ENCODE peak calls at places on chromosome 2, in six cellular contexts. One of them, this sample, is unnamed.

GRCh38 chr2:113818382-113818951 is 62.0 kb upstream of the SLC35F5 start:
- DNase-seq in GM23248: peak; percentile 99
- DNase-seq in OCI-LY7: no peak
- DNase-seq in PC-3: peak; percentile 96
- DNase-seq in GM23338: peak; percentile 61
- DNase-seq in HCT116: peak; percentile 83
- DNase-seq in this sample: peak; percentile 90

GRCh38 chr2:8543412-8544167 is 138.3 kb upstream of the ID2 start:
- DNase-seq in GM23248: peak; percentile 94
- DNase-seq in OCI-LY7: peak; percentile 91
- DNase-seq in PC-3: peak; percentile 78
- DNase-seq in GM23338: no peak
- DNase-seq in HCT116: no peak
- DNase-seq in this sample: no peak

GRCh38 chr2:182038579-182038978 is 52.9 kb downstream of the PPP1R1C start:
- DNase-seq in GM23248: peak; percentile 73
- DNase-seq in OCI-LY7: no peak
- DNase-seq in PC-3: peak; percentile 82
- DNase-seq in GM23338: no peak
- DNase-seq in HCT116: peak; percentile 55
- DNase-seq in this sample: peak; percentile 27

GRCh38 chr2:173511942-173512341 is 157.3 kb downstream of the CDCA7 start:
- DNase-seq in GM23248: no peak
- DNase-seq in OCI-LY7: no peak
- DNase-seq in PC-3: peak; percentile 26
- DNase-seq in GM23338: peak; percentile 53
- DNase-seq in HCT116: no peak
- DNase-seq in this sample: no peak

GRCh38 chr2:220076734-220077133 is 449.3 kb downstream of the SLC4A3 start:
- DNase-seq in GM23248: peak; percentile 87
- DNase-seq in OCI-LY7: no peak
- DNase-seq in PC-3: peak; percentile 11
- DNase-seq in GM23338: no peak
- DNase-seq in HCT116: no peak
- DNase-seq in this sample: peak; percentile 48

GRCh38 chr2:238580486-238580885 is 153.8 kb downstream of the ASB1 start:
- DNase-seq in GM23248: no peak
- DNase-seq in OCI-LY7: no peak
- DNase-seq in PC-3: no peak
- DNase-seq in GM23338: no peak
- DNase-seq in HCT116: no peak
- DNase-seq in this sample: no peak

GRCh38 chr2:238996331-238997136 is 148.6 kb downstream of the TWIST2 start:
- DNase-seq in GM23248: no peak
- DNase-seq in OCI-LY7: no peak
- DNase-seq in PC-3: no peak
- DNase-seq in GM23338: no peak
- DNase-seq in HCT116: no peak
- DNase-seq in this sample: no peak

GRCh38 chr2:46335404-46335965 is 38.3 kb downstream of the EPAS1 start:
- DNase-seq in GM23248: peak; percentile 89
- DNase-seq in OCI-LY7: no peak
- DNase-seq in PC-3: no peak
- DNase-seq in GM23338: peak; percentile 69
- DNase-seq in HCT116: no peak
- DNase-seq in this sample: peak; percentile 55

GRCh38 chr2:133092571-133092970 is 422.6 kb upstream of the LYPD1 start:
- DNase-seq in GM23248: peak; percentile 14
- DNase-seq in OCI-LY7: no peak
- DNase-seq in PC-3: peak; percentile 20
- DNase-seq in GM23338: no peak
- DNase-seq in HCT116: no peak
- DNase-seq in this sample: no peak

GRCh38 chr2:205534997-205535396 is 147.3 kb upstream of the NRP2 start:
- DNase-seq in GM23248: no peak
- DNase-seq in OCI-LY7: peak; percentile 21
- DNase-seq in PC-3: no peak
- DNase-seq in GM23338: no peak
- DNase-seq in HCT116: no peak
- DNase-seq in this sample: no peak

GRCh38 chr2:37020212-37020886 is 54.0 kb upstream of the STRN start:
- DNase-seq in GM23248: peak; percentile 81
- DNase-seq in OCI-LY7: no peak
- DNase-seq in PC-3: no peak
- DNase-seq in GM23338: no peak
- DNase-seq in HCT116: no peak
- DNase-seq in this sample: peak; percentile 67

GRCh38 chr2:35787302-35788031 is 568.1 kb upstream of the CRIM1 start:
- DNase-seq in GM23248: no peak
- DNase-seq in OCI-LY7: peak; percentile 9
- DNase-seq in PC-3: peak; percentile 6
- DNase-seq in GM23338: peak; percentile 18
- DNase-seq in HCT116: no peak
- DNase-seq in this sample: no peak

GRCh38 chr2:233358864-233359386 is 4.6 kb downstream of the DGKD start:
- DNase-seq in GM23248: no peak
- DNase-seq in OCI-LY7: no peak
- DNase-seq in PC-3: no peak
- DNase-seq in GM23338: no peak
- DNase-seq in HCT116: no peak
- DNase-seq in this sample: no peak

GRCh38 chr2:101135412-101136296 is 15.5 kb downstream of the TBC1D8 start:
- DNase-seq in GM23248: no peak
- DNase-seq in OCI-LY7: no peak
- DNase-seq in PC-3: peak; percentile 61
- DNase-seq in GM23338: peak; percentile 72
- DNase-seq in HCT116: no peak
- DNase-seq in this sample: no peak

GRCh38 chr2:223760838-223761502 is 76.4 kb downstream of the AP1S3 start:
- DNase-seq in GM23248: peak; percentile 96
- DNase-seq in OCI-LY7: peak; percentile 56
- DNase-seq in PC-3: peak; percentile 96
- DNase-seq in GM23338: peak; percentile 64
- DNase-seq in HCT116: peak; percentile 96
- DNase-seq in this sample: peak; percentile 64

GRCh38 chr2:157874997-157875719 is 972 bp downstream of the ACVR1 start:
- DNase-seq in GM23248: peak; percentile 93
- DNase-seq in OCI-LY7: peak; percentile 10
- DNase-seq in PC-3: peak; percentile 66
- DNase-seq in GM23338: peak; percentile 59
- DNase-seq in HCT116: no peak
- DNase-seq in this sample: peak; percentile 65

GRCh38 chr2:157876066-157876770 is at the start of gene ACVR1:
- DNase-seq in GM23248: peak; percentile 99
- DNase-seq in OCI-LY7: peak; percentile 87
- DNase-seq in PC-3: peak; percentile 97
- DNase-seq in GM23338: peak; percentile 97
- DNase-seq in HCT116: peak; percentile 90
- DNase-seq in this sample: peak; percentile 98

GRCh38 chr2:157876771-157877108 is 610 bp upstream of the ACVR1 start:
- DNase-seq in GM23248: no peak
- DNase-seq in OCI-LY7: no peak
- DNase-seq in PC-3: no peak
- DNase-seq in GM23338: no peak
- DNase-seq in HCT116: no peak
- DNase-seq in this sample: no peak

GRCh38 chr2:157874278-157874825 is 1.8 kb downstream of the ACVR1 start:
- DNase-seq in GM23248: peak; percentile 38
- DNase-seq in OCI-LY7: no peak
- DNase-seq in PC-3: no peak
- DNase-seq in GM23338: no peak
- DNase-seq in HCT116: no peak
- DNase-seq in this sample: no peak

GRCh38 chr2:157875720-157876065 is 437 bp downstream of the ACVR1 start:
- DNase-seq in GM23248: peak; percentile 79
- DNase-seq in OCI-LY7: no peak
- DNase-seq in PC-3: peak; percentile 36
- DNase-seq in GM23338: peak; percentile 63
- DNase-seq in HCT116: no peak
- DNase-seq in this sample: peak; percentile 80
- TF ChIP-seq EZH2phosphoT487 in GM23248: no peak
- TF ChIP-seq EZH2phosphoT487 in OCI-LY7: no peak
- TF ChIP-seq EZH2phosphoT487 in PC-3: no peak
- TF ChIP-seq EZH2phosphoT487 in GM23338: no peak
- TF ChIP-seq EZH2phosphoT487 in HCT116: no peak
- TF ChIP-seq EZH2phosphoT487 in this sample: no peak

GRCh38 chr2:134217316-134217715 is 36.6 kb upstream of the MGAT5 start:
- DNase-seq in GM23248: no peak
- DNase-seq in OCI-LY7: peak; percentile 30
- DNase-seq in PC-3: no peak
- DNase-seq in GM23338: no peak
- DNase-seq in HCT116: no peak
- DNase-seq in this sample: no peak

GRCh38 chr2:134217924-134218323 is 35.9 kb upstream of the MGAT5 start:
- DNase-seq in GM23248: peak; percentile 54
- DNase-seq in OCI-LY7: peak; percentile 33
- DNase-seq in PC-3: no peak
- DNase-seq in GM23338: no peak
- DNase-seq in HCT116: no peak
- DNase-seq in this sample: no peak

GRCh38 chr2:134220525-134220924 is 33.3 kb upstream of the MGAT5 start:
- DNase-seq in GM23248: no peak
- DNase-seq in OCI-LY7: no peak
- DNase-seq in PC-3: no peak
- DNase-seq in GM23338: no peak
- DNase-seq in HCT116: no peak
- DNase-seq in this sample: no peak

GRCh38 chr2:134218414-134218813 is 35.5 kb upstream of the MGAT5 start:
- DNase-seq in GM23248: no peak
- DNase-seq in OCI-LY7: peak; percentile 72
- DNase-seq in PC-3: no peak
- DNase-seq in GM23338: no peak
- DNase-seq in HCT116: no peak
- DNase-seq in this sample: no peak

DNA sequence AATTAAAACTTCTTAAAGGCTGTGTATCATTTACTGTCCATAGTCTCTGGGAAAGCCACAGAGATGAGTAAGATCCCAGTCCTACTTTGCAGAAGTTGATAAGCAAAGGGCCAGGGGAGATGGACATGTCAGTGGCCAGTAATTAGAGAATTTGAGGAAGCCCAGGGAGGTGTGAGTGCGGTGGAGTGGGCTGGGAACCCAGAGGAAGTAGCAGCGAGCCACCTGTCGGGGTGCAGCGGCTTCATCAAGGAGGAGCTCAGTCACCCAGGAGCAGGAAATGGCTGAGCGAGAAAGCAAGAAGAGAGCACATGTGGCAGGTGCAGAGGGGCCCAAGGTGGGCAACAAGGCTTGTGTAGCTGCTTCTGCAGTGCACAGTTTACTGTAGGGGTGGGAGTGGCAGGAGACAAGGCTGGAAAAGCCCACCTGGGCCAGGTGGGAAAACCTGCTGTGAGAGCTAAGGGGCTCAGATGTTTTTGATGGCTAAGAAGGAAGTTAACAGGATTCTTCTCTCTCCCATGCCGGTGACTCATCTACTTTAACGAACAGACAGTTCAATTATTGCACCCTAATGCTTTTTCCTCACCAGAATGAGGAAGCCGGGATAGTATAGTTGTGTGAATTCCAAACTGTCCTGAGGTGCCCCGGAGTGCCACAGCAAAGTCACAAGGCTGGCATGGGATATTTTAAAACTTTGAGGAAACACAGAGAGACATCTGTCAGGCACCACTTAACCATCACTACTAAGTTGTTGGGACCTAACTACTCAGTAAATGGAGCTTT is 34.8 kb upstream of the MGAT5 start:
- DNase-seq in GM23248: no peak
- DNase-seq in OCI-LY7: peak; percentile 88
- DNase-seq in PC-3: no peak
- DNase-seq in GM23338: no peak
- DNase-seq in HCT116: no peak
- DNase-seq in this sample: peak; percentile 26
- TF ChIP-seq EZH2phosphoT487 in GM23248: no peak
- TF ChIP-seq EZH2phosphoT487 in OCI-LY7: no peak
- TF ChIP-seq EZH2phosphoT487 in PC-3: no peak
- TF ChIP-seq EZH2phosphoT487 in GM23338: no peak
- TF ChIP-seq EZH2phosphoT487 in HCT116: no peak
- TF ChIP-seq EZH2phosphoT487 in this sample: no peak

GRCh38 chr2:213234641-213235040 is 49.6 kb upstream of the SPAG16 start:
- DNase-seq in GM23248: no peak
- DNase-seq in OCI-LY7: no peak
- DNase-seq in PC-3: no peak
- DNase-seq in GM23338: peak; percentile 45
- DNase-seq in HCT116: no peak
- DNase-seq in this sample: no peak

GRCh38 chr2:213237251-213237650 is 47.0 kb upstream of the SPAG16 start:
- DNase-seq in GM23248: no peak
- DNase-seq in OCI-LY7: no peak
- DNase-seq in PC-3: no peak
- DNase-seq in GM23338: no peak
- DNase-seq in HCT116: no peak
- DNase-seq in this sample: no peak

GRCh38 chr2:213233438-213234330 is 50.6 kb upstream of the SPAG16 start:
- DNase-seq in GM23248: no peak
- DNase-seq in OCI-LY7: peak; percentile 33
- DNase-seq in PC-3: no peak
- DNase-seq in GM23338: no peak
- DNase-seq in HCT116: no peak
- DNase-seq in this sample: no peak

GRCh38 chr2:213237787-213238186 is 46.5 kb upstream of the SPAG16 start:
- DNase-seq in GM23248: no peak
- DNase-seq in OCI-LY7: no peak
- DNase-seq in PC-3: no peak
- DNase-seq in GM23338: no peak
- DNase-seq in HCT116: no peak
- DNase-seq in this sample: no peak

DNA sequence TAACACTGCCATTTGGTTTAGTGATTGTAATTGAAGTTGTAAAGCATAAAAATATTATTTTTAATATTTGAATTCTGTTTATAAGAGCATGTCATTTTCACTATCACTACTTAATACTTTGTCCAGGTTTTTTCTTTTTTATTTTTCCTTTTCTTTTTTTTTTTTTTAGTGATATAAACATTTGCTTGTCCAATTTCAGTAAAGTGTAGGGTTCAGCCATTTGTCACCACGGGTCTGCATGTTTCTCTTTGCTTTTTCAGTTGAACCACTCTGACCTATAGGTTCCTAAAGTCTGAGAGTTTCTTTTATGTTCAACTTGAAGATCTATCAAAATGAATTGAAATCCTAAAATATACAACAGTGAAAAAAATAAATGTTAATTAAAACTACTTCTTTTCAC is 48.5 kb upstream of the SPAG16 start:
- DNase-seq in GM23248: no peak
- DNase-seq in OCI-LY7: no peak
- DNase-seq in PC-3: no peak
- DNase-seq in GM23338: no peak
- DNase-seq in HCT116: no peak
- DNase-seq in this sample: no peak
- TF ChIP-seq EZH2phosphoT487 in GM23248: no peak
- TF ChIP-seq EZH2phosphoT487 in OCI-LY7: no peak
- TF ChIP-seq EZH2phosphoT487 in PC-3: no peak
- TF ChIP-seq EZH2phosphoT487 in GM23338: no peak
- TF ChIP-seq EZH2phosphoT487 in HCT116: no peak
- TF ChIP-seq EZH2phosphoT487 in this sample: no peak

DNA sequence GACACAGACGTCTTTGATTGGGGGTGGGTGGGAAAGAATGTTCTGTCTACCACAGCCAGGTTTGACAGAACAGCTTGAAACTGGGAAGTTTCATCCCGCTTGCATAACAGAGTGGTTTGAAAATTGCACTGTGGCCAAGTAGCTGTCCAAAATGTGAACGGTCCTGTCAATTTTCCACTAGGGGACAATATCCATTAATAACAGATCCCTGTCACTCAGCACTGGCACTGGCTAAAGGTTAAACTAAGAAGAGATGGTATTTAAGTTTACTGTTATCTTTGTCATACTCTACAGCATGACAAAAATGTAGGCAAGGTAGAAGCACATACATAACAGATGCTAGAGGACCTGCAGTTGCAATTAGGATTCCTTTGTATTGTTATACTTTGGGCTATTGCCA is 55.6 kb upstream of the ACMSD start:
- DNase-seq in GM23248: no peak
- DNase-seq in OCI-LY7: peak; percentile 52
- DNase-seq in PC-3: no peak
- DNase-seq in GM23338: no peak
- DNase-seq in HCT116: peak; percentile 34
- DNase-seq in this sample: peak; percentile 70
- TF ChIP-seq EZH2phosphoT487 in GM23248: no peak
- TF ChIP-seq EZH2phosphoT487 in OCI-LY7: no peak
- TF ChIP-seq EZH2phosphoT487 in PC-3: no peak
- TF ChIP-seq EZH2phosphoT487 in GM23338: no peak
- TF ChIP-seq EZH2phosphoT487 in HCT116: no peak
- TF ChIP-seq EZH2phosphoT487 in this sample: no peak